ENCODE peak calls at places on chromosomes 7 and 10, in five cellular contexts. S is K562; T is HFF-Myc; R is CD4-positive, alpha-beta T cell; K is astrocyte of the cerebellum. M is an unnamed sample.

GRCh38 chr7:26449175-26450165 is 157.8 kb downstream of the SNX10 start:
- DNase-seq in R (no peak), S (no peak), T (no peak), K (peak), M (no peak)

GRCh38 chr10:55800607-55801241 is 560.3 kb downstream of the ZWINT start:
- DNase-seq in S (no peak), K (no peak), T (no peak), R (no peak), M (no peak)

GRCh38 chr7:1144269-1144771 is 15.7 kb downstream of the ZFAND2A start:
- DNase-seq in K (peak), R (no peak), S (peak), T (no peak), M (no peak)

GRCh38 chr10:80497187-80498038 is 40.3 kb upstream of the SH2D4B start:
- DNase-seq in S (peak), K (peak), T (peak), R (no peak), M (no peak)

GRCh38 chr7:142365410-142365842 is 107.6 kb upstream of the PRSS58 start:
- DNase-seq in S (no peak), R (no peak), K (no peak), T (no peak), M (no peak)

GRCh38 chr7:135510603-135511183 is 791 bp upstream of the CNOT4 start:
- DNase-seq in T (no peak), S (peak), K (no peak), R (no peak), M (no peak)

GRCh38 chr10:35585356-35585755 is 19.8 kb upstream of the GJD4 start:
- DNase-seq in S (no peak), K (no peak), R (no peak), T (no peak), M (no peak)

GRCh38 chr10:22542773-22543172 is 171.6 kb downstream of the PIP4K2A start:
- DNase-seq in K (no peak), S (no peak), R (no peak), T (no peak), M (no peak)

GRCh38 chr7:19747740-19748339 is 25.6 kb downstream of the TMEM196 start:
- DNase-seq in R (no peak), T (no peak), S (peak), K (peak), M (no peak)

GRCh38 chr10:123433539-123433938 is 232.6 kb upstream of the GPR26 start:
- DNase-seq in R (no peak), T (no peak), S (no peak), K (no peak), M (no peak)

GRCh38 chr10:61793760-61794713 is 107.5 kb upstream of the ARID5B start:
- DNase-seq in R (no peak), S (no peak), K (peak), T (no peak), M (peak)

GRCh38 chr7:85341973-85342372 is 155.1 kb upstream of the SEMA3D start:
- DNase-seq in S (no peak), R (no peak), K (no peak), T (no peak), M (no peak)

GRCh38 chr7:97733276-97734206 is 1.7 kb downstream of the TAC1 start:
- DNase-seq in K (no peak), R (no peak), S (no peak), T (no peak), M (peak)

GRCh38 chr7:151062399-151063211 is 3.2 kb downstream of the SLC4A2 start:
- DNase-seq in K (no peak), S (peak), T (no peak), R (no peak), M (peak)

GRCh38 chr7:1056785-1057410 is 12.6 kb downstream of the GPR146 start:
- DNase-seq in S (no peak), T (no peak), R (no peak), K (no peak), M (no peak)

GRCh38 chr7:47968852-47969774 is 10.3 kb downstream of the HUS1 start:
- DNase-seq in S (peak), T (peak), R (peak), K (peak), M (peak)

GRCh38 chr7:75982306-75983064 is 11.9 kb downstream of the TMEM120A start:
- DNase-seq in K (no peak), R (no peak), T (no peak), S (no peak), M (no peak)

DNA sequence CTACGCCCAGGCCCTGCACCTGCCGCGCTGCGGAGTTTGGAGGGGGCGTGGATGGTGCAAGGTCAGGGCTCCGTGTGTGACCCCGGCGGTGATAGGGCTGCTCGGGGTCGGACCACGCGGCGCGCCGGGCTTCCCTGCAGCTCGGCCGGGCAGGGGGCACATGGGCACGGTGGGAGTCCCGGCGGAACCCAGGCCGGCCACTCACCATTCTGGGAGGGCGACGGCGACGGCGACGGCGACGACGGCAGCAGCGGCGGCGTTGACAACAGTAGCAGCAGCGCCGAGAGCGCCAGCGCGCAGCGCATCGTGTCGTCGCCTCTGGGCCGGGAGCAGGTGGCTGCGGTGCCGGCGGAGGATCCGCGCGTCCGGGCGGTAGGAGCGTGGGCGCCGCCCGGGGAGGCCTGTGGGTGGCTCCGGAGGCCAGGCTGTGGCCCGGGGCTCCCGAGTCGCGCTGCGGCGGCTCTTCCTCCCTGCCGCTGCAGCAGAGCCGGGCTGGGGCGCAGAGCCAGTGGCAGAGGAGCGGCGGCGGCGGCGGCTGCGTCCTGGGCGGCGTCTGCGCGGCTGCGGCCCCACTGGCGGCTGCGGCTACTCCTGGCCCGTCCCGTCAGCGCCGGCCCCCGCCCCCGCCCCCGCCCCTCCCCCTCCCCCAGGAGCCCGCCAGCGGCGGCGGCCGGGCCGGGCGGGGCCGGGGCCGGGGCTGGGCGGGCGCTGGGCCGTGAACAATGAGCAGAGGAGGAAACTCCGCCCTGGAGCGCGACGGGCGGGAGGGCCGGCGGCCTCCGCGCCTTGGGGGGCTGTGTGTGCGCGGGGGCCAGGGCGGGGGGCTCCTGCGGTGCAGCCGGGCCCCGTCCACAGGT is at the start of gene PODXL:
- DNase-seq in R (peak), S (peak), K (no peak), T (no peak), M (peak)
- TF ChIP-seq CTCF in R (no peak), S (no peak), K (no peak), T (no peak), M (no peak)

GRCh38 chr10:119834188-119834587 is 38.5 kb downstream of the MCMBP start:
- DNase-seq in S (peak), T (no peak), K (no peak), R (no peak), M (no peak)
- TF ChIP-seq CTCF in S (no peak), T (no peak), K (no peak), R (no peak), M (no peak)

GRCh38 chr7:16712916-16713315 is 40.6 kb upstream of the TSPAN13 start:
- DNase-seq in T (no peak), R (no peak), K (no peak), S (no peak), M (no peak)

GRCh38 chr7:16711730-16712129 is 41.8 kb upstream of the TSPAN13 start:
- DNase-seq in R (no peak), K (peak), S (no peak), T (no peak), M (no peak)

GRCh38 chr7:16710641-16711040 is 42.9 kb upstream of the TSPAN13 start:
- DNase-seq in R (no peak), S (no peak), K (no peak), T (no peak), M (no peak)

GRCh38 chr7:16708496-16708895 is 45.1 kb upstream of the TSPAN13 start:
- DNase-seq in R (no peak), K (no peak), S (no peak), T (no peak), M (no peak)

GRCh38 chr7:16708980-16709379 is 44.6 kb upstream of the TSPAN13 start:
- DNase-seq in T (peak), R (no peak), K (peak), S (no peak), M (no peak)
- TF ChIP-seq CTCF in T (no peak), R (no peak), K (no peak), S (no peak), M (no peak)

DNA sequence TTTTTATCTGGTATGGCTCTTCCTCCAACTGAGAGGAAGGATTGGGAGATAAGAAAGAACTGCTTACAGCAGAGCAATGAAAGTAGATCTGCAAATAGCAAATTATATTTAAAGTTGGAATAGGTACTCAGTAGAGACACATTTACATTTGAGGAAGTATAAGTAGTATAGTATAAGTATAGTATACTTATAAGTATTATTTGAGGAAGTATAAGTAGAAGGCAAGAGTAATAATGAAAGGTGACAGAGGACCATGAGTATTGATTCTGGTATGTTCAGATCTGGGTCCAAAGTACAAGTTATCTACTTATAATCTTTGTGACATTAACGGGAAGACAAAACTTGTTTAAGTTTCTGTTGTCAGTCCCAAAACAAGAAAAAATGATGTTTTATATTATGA is 527.6 kb upstream of the SORCS1 start:
- DNase-seq in K (no peak), S (no peak), R (no peak), T (no peak), M (no peak)
- TF ChIP-seq CTCF in K (no peak), S (no peak), R (no peak), T (no peak), M (no peak)

GRCh38 chr10:53315709-53316108 is 543.1 kb upstream of the MBL2 start:
- DNase-seq in T (no peak), R (no peak), K (no peak), S (no peak), M (no peak)
- TF ChIP-seq CTCF in T (no peak), R (no peak), K (no peak), S (no peak), M (peak)

GRCh38 chr10:76675561-76675950 is 962.1 kb downstream of the KCNMA1 start:
- DNase-seq in T (no peak), R (no peak), K (no peak), S (no peak), M (no peak)

DNA sequence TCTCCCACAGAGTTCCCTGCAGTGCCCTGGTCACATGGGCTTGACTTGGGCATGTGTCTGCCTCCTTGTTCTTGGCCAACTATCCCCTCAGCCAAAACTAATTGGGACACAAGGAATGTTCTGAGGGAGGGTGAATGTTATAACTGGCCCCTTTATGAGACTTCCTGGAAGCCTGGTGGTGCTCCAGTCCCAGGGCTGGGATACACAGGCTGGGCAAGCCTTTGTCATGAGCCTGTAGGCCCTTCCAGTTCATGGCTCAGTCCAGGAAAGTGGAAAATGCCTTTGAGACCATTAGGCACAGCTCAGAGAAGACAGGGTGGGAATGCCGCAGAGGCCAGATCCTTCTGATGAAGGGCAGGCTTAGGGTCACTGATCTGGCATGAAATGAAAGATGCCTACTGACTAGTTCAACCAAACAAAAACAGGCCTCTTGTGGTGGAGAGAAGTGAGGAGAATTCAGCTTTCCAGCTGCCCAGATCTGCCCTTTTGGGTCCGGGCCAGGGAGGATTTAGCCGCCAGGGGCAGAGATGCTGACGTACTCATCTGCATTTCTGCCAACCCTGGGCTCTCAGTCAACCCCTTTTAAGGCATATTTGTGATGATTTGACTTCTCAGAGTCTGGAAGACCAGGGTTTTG is 961.5 kb downstream of the KCNMA1 start:
- DNase-seq in S (no peak), R (no peak), T (no peak), K (peak), M (no peak)
- TF ChIP-seq CTCF in S (no peak), R (no peak), T (no peak), K (peak), M (no peak)

GRCh38 chr10:63363951-63364350 is 101.8 kb downstream of the JMJD1C start:
- DNase-seq in K (no peak), T (no peak), R (no peak), S (no peak), M (no peak)
- TF ChIP-seq CTCF in K (no peak), T (no peak), R (no peak), S (no peak), M (no peak)

GRCh38 chr7:149789101-149789500 is 15.7 kb upstream of the ZNF467 start:
- DNase-seq in S (no peak), R (no peak), K (no peak), T (no peak), M (no peak)

GRCh38 chr7:149790754-149791360 is 17.5 kb upstream of the ZNF467 start:
- DNase-seq in T (no peak), S (no peak), R (no peak), K (no peak), M (no peak)

GRCh38 chr7:149788300-149788851 is 15.0 kb upstream of the ZNF467 start:
- DNase-seq in T (no peak), S (no peak), R (no peak), K (no peak), M (no peak)

GRCh38 chr7:149791411-149792219 is 18.2 kb upstream of the ZNF467 start:
- DNase-seq in S (no peak), R (no peak), T (no peak), K (no peak), M (no peak)

DNA sequence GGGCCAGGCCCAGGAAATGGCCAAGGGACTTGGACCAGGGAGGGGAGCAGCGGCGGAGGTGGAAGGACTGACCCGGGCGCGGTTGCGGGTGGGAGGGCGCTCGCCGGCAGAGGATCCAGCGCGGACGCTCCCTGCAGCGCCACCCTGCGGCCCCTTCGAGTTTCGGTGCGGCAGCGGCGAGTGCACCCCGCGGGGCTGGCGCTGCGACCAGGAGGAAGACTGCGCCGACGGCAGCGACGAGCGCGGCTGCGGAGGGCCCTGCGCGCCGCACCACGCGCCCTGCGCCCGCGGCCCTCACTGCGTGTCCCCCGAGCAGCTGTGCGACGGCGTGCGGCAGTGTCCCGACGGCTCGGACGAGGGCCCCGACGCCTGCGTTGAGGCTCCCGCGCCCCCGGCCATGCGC is 16.8 kb upstream of the ZNF467 start:
- DNase-seq in R (peak), T (no peak), S (peak), K (no peak), M (peak)
- TF ChIP-seq CTCF in R (no peak), T (peak), S (peak), K (peak), M (peak)

M was measured in D721Med.